ENCODE peak calls at places on chromosomes 4 and X, in four cellular contexts. O, X, C and M are unnamed samples.

GRCh38 chr4:6971536-6972374 is 62.1 kb downstream of the TBC1D14 start:
- DNase-seq in O (no peak), X (no peak), C (no peak), M (no peak)

GRCh38 chr4:94545296-94545695 is 93.6 kb downstream of the PDLIM5 start:
- DNase-seq in O (no peak), X (peak; percentile 25), C (no peak), M (no peak)

GRCh38 chr4:95018845-95019244 is 261.1 kb downstream of the BMPR1B start:
- DNase-seq in O (no peak), X (no peak), C (no peak), M (no peak)

GRCh38 chr4:10111067-10111801 is 5.4 kb downstream of the WDR1 start:
- DNase-seq in O (no peak), X (no peak), C (no peak), M (no peak)

GRCh38 chr4:98522603-98523395 is 135.6 kb downstream of the TSPAN5 start:
- DNase-seq in O (no peak), X (peak; percentile 90), C (no peak), M (peak; percentile 89)

GRCh38 chrX:21581479-21581878 is 76.7 kb downstream of the KLHL34 start:
- DNase-seq in O (no peak), X (peak; percentile 2), C (no peak), M (peak; percentile 42)

GRCh38 chr4:120864969-120865368 is 57.6 kb downstream of the PRDM5 start:
- DNase-seq in O (no peak), X (no peak), C (no peak), M (no peak)

GRCh38 chr4:5051210-5051691 is at the start of gene STK32B:
- DNase-seq in O (peak; percentile 83), X (peak; percentile 64), C (peak; percentile 24), M (peak; percentile 70)

GRCh38 chrX:137072396-137072795 is 38.6 kb upstream of the GPR101 start:
- DNase-seq in O (no peak), X (no peak), C (no peak), M (no peak)

GRCh38 chrX:53795583-53795982 is 109.1 kb upstream of the HUWE1 start:
- DNase-seq in O (no peak), X (peak; percentile 20), C (no peak), M (no peak)

GRCh38 chr4:188722911-188723310 is 583.7 kb downstream of the TRIML1 start:
- DNase-seq in O (no peak), X (no peak), C (no peak), M (no peak)

GRCh38 chr4:159278399-159278798 is 175.5 kb downstream of the RAPGEF2 start:
- DNase-seq in O (no peak), X (peak; percentile 65), C (no peak), M (no peak)

GRCh38 chrX:107273795-107274194 is 67.4 kb downstream of the DNAAF6 start:
- DNase-seq in O (no peak), X (no peak), C (no peak), M (no peak)

GRCh38 chr4:91936301-91936700 is 367.5 kb upstream of the GRID2 start:
- DNase-seq in O (no peak), X (no peak), C (no peak), M (peak; percentile 4)

GRCh38 chr4:78346222-78346621 is 205.3 kb upstream of the ANXA3 start:
- DNase-seq in O (no peak), X (no peak), C (no peak), M (no peak)

GRCh38 chrX:43350935-43351334 is 305.2 kb upstream of the MAOA start:
- DNase-seq in O (no peak), X (no peak), C (no peak), M (no peak)

GRCh38 chrX:145848451-145848850 is 30.8 kb downstream of the SLITRK2 start:
- DNase-seq in O (no peak), X (no peak), C (no peak), M (no peak)

GRCh38 chr4:147311956-147312355 is 168.9 kb upstream of the EDNRA start:
- DNase-seq in O (no peak), X (no peak), C (no peak), M (no peak)

GRCh38 chr4:48047421-48047844 is 30.9 kb downstream of the NIPAL1 start:
- DNase-seq in O (no peak), X (no peak), C (no peak), M (no peak)

GRCh38 chr4:23934223-23934622 is 44.4 kb upstream of the PPARGC1A start:
- DNase-seq in O (no peak), X (no peak), C (no peak), M (no peak)

GRCh38 chr4:169484485-169484884 is 127.9 kb downstream of the NEK1 start:
- DNase-seq in O (no peak), X (peak; percentile 3), C (no peak), M (no peak)

GRCh38 chrX:12819231-12819630 is 28.0 kb downstream of the PRPS2 start:
- DNase-seq in O (no peak), X (no peak), C (no peak), M (peak; percentile 80)

GRCh38 chr4:167906851-167907250 is 185.5 kb upstream of the ANXA10 start:
- DNase-seq in O (no peak), X (peak; percentile 40), C (no peak), M (no peak)

GRCh38 chr4:83894831-83895230 is 358.9 kb downstream of the GPAT3 start:
- DNase-seq in O (no peak), X (no peak), C (no peak), M (no peak)

GRCh38 chr4:41932988-41933387 is 2.2 kb upstream of the TMEM33 start:
- DNase-seq in O (no peak), X (no peak), C (no peak), M (no peak)

GRCh38 chr4:41930139-41930831 is 4.9 kb upstream of the TMEM33 start:
- DNase-seq in O (no peak), X (no peak), C (no peak), M (no peak)

GRCh38 chr4:41934813-41935651 is at the start of gene TMEM33:
- DNase-seq in O (peak; percentile 94), X (peak; percentile 81), C (peak; percentile 67), M (peak; percentile 93)

GRCh38 chr4:41935652-41936021 is 408 bp downstream of the TMEM33 start:
- DNase-seq in O (no peak), X (peak; percentile 37), C (no peak), M (peak; percentile 59)

DNA sequence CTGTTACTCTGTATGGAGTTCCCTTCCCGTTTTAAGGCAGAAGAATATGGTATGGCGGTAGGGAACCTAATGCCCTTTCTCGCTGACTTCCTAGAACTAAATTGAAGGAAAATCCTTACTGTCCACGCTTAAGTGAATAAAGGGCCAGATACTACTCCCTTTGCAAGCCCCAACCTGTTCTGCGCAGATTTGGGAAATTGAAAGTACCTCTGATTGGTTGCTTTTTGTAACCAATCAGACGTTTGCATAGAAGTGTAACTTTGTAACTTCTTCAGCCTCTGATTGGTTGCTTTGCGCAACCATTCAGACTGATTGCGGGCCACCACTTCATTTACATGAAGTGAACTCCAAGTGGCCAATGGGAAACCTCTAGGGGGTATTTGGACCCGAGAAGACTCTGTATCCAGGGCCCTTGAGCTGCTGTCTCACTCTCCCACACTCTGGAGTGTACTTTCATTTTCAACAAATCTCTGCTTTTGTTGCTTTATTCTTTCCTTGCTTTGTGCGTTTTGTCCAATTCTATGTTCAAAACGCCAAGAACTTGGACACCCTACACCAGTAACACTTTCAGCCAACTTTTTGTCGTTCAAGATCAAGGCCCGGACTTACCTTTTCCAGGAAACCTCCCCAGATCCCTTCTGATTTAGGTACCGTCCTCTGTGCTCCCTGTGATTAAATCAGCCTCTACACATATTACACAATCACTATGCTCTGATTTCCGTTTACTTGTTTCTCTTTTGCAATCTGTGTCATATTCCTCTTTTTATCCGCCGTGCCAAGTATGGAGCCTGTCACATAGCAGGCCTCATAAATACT is 1.0 kb upstream of the TMEM33 start:
- DNase-seq in O (no peak), X (peak; percentile 5), C (no peak), M (peak; percentile 6)
- H3K4me3 ChIP-seq in O (peak overlapping the region; percentile 89), X (no peak overlapping the region), C (no peak overlapping the region), M (no peak overlapping the region)

DNA sequence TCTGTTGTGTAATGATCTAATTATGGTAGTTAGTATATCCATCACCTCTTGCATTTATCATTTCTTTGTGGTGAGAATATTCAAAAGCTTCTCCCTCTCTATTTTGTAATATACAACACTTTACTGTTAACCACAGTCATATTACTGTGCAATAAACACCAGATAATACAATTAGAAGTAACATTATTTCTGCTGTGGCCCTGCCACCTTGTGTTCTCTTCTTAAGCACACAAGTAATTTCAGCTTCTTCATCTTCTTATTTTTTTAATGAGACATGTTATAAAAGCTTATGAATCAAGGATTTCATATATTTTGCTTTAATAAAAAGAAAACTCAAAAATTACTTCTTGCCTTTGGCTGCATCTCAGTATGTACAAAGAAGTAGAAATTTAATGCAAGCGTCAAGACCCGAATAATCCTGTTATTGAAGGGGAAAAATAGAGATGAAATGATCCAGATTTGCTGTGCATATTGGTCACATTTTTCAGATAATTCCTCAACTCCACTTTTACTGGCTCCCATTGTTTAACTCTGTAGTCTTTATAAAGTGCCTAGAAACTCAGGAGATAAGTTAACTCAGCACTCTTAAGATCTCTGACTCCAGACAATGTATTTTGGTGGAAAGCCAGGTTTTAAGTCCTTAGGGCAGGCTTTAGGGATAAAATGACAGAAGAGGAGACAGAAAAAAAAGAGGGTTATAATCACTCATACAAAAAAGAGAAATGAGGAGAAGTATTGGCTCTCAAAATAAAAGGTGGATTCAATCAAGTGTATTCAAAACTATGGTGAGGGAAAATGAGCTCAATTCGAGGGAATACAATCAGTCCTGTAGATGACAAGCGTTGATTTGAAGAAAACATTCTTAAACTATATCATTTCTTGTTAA is 675.0 kb upstream of the INTU start:
- DNase-seq in O (no peak), X (peak; percentile 71), C (no peak), M (peak; percentile 37)
- TF ChIP-seq CTCF in O (no peak), X (peak; percentile 32), C (no peak), M (no peak)

DNA sequence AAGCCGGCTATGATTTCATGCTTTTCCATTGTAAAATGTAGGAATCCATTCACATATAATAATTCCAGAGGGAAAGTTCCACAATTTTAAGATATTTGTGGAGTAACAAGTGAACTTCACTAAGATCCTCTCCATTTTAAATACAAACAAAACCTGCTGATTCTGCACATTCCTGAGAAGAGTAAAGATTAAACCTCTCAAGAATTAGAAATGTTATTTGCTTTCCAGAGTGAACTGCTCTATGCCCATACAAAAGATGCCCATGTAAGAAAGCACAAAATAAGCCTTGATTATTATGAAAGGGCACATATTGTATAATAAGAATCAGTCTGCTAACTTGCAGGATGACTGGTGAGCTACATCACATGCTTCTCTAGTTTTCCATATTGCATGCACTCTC is 241.5 kb downstream of the COX18 start:
- DNase-seq in O (no peak), X (no peak), C (no peak), M (no peak)
- H3K4me3 ChIP-seq in O (no peak overlapping the region), X (no peak overlapping the region), C (no peak overlapping the region), M (no peak overlapping the region)

DNA sequence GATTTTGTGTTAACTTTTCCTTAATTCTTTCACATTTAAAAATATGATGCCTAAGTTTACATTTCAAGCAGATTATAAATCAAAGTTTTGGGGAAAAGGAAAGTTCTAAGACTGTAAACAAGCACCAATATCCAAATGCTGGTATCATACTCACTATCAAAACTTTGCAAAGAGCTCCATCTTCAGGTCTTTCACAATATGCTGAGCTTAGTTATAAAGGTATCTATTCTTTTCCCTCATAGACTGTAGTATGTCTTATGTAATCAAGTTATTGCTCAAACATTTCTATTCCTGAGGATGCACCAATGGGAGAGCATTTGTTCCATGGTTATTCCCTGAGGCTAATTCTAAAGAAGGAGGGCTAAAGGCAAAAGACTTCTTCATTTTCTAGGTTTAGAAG is 207.9 kb upstream of the FAM241A start:
- DNase-seq in O (no peak), X (peak; percentile 64), C (no peak), M (peak; percentile 72)
- TF ChIP-seq CTCF in O (no peak), X (peak; percentile 44), C (no peak), M (peak; percentile 53)

DNA sequence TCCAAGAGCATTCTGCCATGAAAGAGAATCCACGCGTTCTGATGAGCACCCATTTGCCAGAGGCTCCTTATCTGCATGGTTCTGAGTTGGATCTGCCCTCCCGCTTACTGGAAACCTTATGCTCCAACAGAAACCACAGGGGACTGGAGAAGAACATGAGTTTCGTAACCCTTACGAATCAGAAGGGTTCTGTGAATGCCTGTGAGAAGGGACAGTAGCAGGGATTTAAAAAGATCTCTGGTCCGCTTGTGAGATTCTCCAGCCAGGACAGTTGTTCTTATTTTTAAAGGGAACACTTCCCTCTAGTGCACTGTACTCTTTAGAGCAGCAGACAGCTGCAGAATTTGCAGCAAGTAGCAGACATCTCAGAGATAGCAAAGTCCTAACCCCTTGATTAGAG is 22.5 kb upstream of the CENPU start:
- DNase-seq in O (peak; percentile 73), X (peak; percentile 90), C (no peak), M (peak; percentile 16)
- H3K4me3 ChIP-seq in O (no peak overlapping the region), X (no peak overlapping the region), C (no peak overlapping the region), M (no peak overlapping the region)